ENCODE peak calls at places on chromosomes 16 and 17, in eight cellular contexts. D, Q, H, E, A, M, B and P are unnamed samples.

GRCh38 chr16:12228607-12229499 is 252.3 kb downstream of the SNX29 start:
- DNase-seq in D (no peak), Q (peak), H (peak), E (peak), A (peak), M (peak), B (peak), P (peak)

GRCh38 chr17:34603974-34604373 is 24.6 kb downstream of the TMEM132E start:
- DNase-seq in D (no peak), Q (no peak), H (peak), E (no peak), A (no peak), M (no peak), B (no peak), P (no peak)

GRCh38 chr16:89174055-89174827 is 2.7 kb downstream of the CDH15 start:
- DNase-seq in D (no peak), Q (no peak), H (no peak), E (no peak), A (no peak), M (no peak), B (no peak), P (no peak)

GRCh38 chr16:90008708-90009145 is 10.5 kb downstream of the DBNDD1 start:
- DNase-seq in D (no peak), Q (no peak), H (no peak), E (no peak), A (no peak), M (no peak), B (no peak), P (no peak)

GRCh38 chr17:41792835-41793748 is 6.6 kb upstream of the JUP start:
- DNase-seq in D (no peak), Q (no peak), H (peak), E (peak), A (no peak), M (peak), B (peak), P (peak)

GRCh38 chr17:50955667-50956120 is 89.5 kb upstream of the TOB1 start:
- DNase-seq in D (no peak), Q (no peak), H (no peak), E (no peak), A (peak), M (no peak), B (no peak), P (peak)

GRCh38 chr17:30229012-30229411 is 6.5 kb downstream of the SLC6A4 start:
- DNase-seq in D (no peak), Q (peak), H (no peak), E (peak), A (no peak), M (no peak), B (no peak), P (no peak)

GRCh38 chr16:11164482-11165270 is 91.3 kb downstream of the SOCS1 start:
- DNase-seq in D (no peak), Q (no peak), H (no peak), E (no peak), A (no peak), M (no peak), B (peak), P (no peak)

GRCh38 chr16:85129846-85130706 is 17.8 kb upstream of the CIBAR2 start:
- DNase-seq in D (no peak), Q (peak), H (no peak), E (peak), A (no peak), M (no peak), B (no peak), P (peak)

GRCh38 chr16:3549906-3550305 is 27.3 kb downstream of the NLRC3 start:
- DNase-seq in D (no peak), Q (no peak), H (no peak), E (no peak), A (no peak), M (no peak), B (no peak), P (no peak)

GRCh38 chr17:5500804-5501391 is 14.5 kb downstream of the MIS12 start:
- DNase-seq in D (no peak), Q (peak), H (peak), E (peak), A (peak), M (peak), B (peak), P (peak)

GRCh38 chr17:48564200-48565023 is 13.7 kb downstream of the HOXB4 start:
- DNase-seq in D (no peak), Q (no peak), H (no peak), E (peak), A (no peak), M (peak), B (no peak), P (peak)

GRCh38 chr17:35052240-35052608 is 11.3 kb downstream of the RFFL start:
- DNase-seq in D (no peak), Q (peak), H (no peak), E (no peak), A (no peak), M (no peak), B (no peak), P (no peak)

GRCh38 chr16:5234295-5235050 is 136.9 kb upstream of the EEF2KMT start:
- DNase-seq in D (no peak), Q (no peak), H (no peak), E (no peak), A (no peak), M (no peak), B (no peak), P (no peak)
- H3K4me3 ChIP-seq in D (no peak), Q (no peak), H (no peak), E (no peak), A (no peak), M (no peak), B (no peak), P (no peak)

GRCh38 chr17:8611135-8611534 is 19.4 kb downstream of the MYH10 start:
- DNase-seq in D (no peak), Q (peak), H (no peak), E (peak), A (no peak), M (no peak), B (no peak), P (no peak)
- H3K4me3 ChIP-seq in D (peak), Q (peak), H (no peak), E (peak), A (no peak), M (no peak), B (no peak), P (peak)

DNA sequence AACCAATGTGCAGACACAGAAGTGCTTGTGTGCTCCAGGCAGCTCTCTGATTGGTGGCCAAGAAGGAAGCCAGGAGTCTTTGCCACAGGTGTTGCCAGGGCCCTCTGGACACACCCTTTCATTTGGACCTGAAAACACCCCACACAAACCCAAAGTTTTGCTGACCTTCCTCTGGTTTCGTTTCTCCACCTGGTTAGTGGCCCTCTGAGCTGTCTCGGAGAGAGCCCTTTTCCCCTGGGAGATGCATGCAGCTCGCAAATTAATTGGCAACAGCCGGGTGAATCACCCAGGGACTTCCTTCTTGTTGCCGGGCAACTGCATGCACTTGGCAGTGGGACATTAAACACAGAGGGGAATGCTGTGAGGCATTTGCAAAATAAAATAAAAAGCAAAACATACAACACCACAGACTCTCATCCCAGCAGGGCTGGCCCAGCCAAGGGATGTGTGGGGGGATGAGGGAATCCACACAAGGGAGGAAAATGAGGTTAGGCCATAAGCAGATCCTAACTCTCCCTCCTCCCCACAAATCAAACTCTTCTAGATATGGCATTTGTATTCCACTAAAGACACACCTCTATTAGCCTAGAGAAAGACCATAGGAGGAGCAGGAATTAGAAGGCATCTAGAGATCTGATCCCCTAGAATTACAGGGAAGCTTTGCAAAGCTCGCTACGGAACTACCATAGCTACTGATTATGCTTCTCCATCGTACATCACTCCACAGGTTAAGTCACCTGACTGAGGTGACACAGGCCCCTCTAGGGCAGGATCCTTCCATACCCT is 286.7 kb downstream of the SOX9 start:
- DNase-seq in D (peak), Q (peak), H (no peak), E (peak), A (peak), M (peak), B (no peak), P (peak)
- H3K4me3 ChIP-seq in D (peak), Q (no peak), H (no peak), E (no peak), A (no peak), M (no peak), B (no peak), P (no peak)

GRCh38 chr16:57528499-57529323 is 7.7 kb downstream of the CCDC102A start:
- DNase-seq in D (no peak), Q (no peak), H (peak), E (no peak), A (no peak), M (peak), B (peak), P (peak)

GRCh38 chr16:57530531-57531252 is 5.7 kb downstream of the CCDC102A start:
- DNase-seq in D (no peak), Q (no peak), H (peak), E (no peak), A (no peak), M (peak), B (no peak), P (peak)

GRCh38 chr16:57531253-57531575 is 5.2 kb downstream of the CCDC102A start:
- DNase-seq in D (no peak), Q (no peak), H (peak), E (no peak), A (peak), M (no peak), B (no peak), P (no peak)

GRCh38 chr16:57529324-57530103 is 6.9 kb downstream of the CCDC102A start:
- DNase-seq in D (no peak), Q (no peak), H (no peak), E (no peak), A (no peak), M (no peak), B (no peak), P (peak)

GRCh38 chr16:57530104-57530522 is 6.3 kb downstream of the CCDC102A start:
- DNase-seq in D (no peak), Q (peak), H (no peak), E (peak), A (no peak), M (peak), B (no peak), P (peak)
- H3K4me3 ChIP-seq in D (no peak), Q (no peak), H (no peak), E (no peak), A (no peak), M (no peak), B (no peak), P (no peak)

DNA sequence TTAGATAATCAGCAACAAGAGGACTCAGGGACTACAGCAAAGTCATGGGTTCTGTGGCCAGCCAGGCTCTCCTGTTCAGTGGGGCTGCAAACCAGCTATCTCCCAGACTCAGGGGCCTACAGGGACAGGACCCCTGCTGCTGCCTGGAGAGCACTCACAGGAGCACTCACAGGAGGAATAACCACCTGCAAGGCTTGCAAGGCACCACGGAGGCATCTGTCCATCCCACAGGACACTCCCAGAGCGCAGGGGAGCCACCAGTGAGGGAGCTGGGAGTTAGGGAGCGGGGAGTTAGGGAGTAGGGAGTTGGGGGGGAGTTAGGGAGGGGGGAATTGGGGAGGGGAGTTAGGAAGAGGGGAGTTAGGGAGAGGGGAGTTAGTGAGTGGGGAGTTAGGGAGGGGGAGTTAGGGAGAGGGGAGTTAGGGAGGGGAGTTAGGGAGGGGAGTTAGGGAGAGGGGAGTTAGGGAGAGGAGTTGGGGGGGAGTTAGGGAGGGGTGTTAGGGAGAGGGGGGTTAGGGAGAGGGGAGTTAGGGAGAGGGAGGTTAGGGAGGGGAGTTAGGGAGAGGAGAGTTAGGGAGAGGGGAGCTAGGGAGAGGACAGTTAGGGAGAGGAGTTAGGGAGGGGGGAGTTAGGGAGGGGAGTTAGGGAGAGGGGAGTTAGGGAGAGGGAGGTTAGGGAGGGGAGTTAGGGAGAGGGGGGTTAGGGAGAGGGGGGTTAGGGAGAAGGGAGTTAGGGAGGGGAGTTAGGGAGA is 5.7 kb downstream of the CANT1 start:
- DNase-seq in D (no peak), Q (no peak), H (peak), E (no peak), A (peak), M (peak), B (peak), P (no peak)
- H3K4me3 ChIP-seq in D (no peak), Q (no peak), H (no peak), E (no peak), A (no peak), M (no peak), B (no peak), P (no peak)

GRCh38 chr16:48609453-48610023 is 442 bp downstream of the N4BP1 start:
- DNase-seq in D (no peak), Q (peak), H (peak), E (peak), A (peak), M (no peak), B (peak), P (peak)

GRCh38 chr16:48605518-48606110 is 4.4 kb downstream of the N4BP1 start:
- DNase-seq in D (no peak), Q (peak), H (no peak), E (peak), A (no peak), M (no peak), B (no peak), P (no peak)

GRCh38 chr16:48608871-48609452 is 1.0 kb downstream of the N4BP1 start:
- DNase-seq in D (no peak), Q (peak), H (no peak), E (peak), A (no peak), M (peak), B (no peak), P (no peak)

GRCh38 chr16:48608452-48608851 is 1.5 kb downstream of the N4BP1 start:
- DNase-seq in D (no peak), Q (peak), H (no peak), E (no peak), A (no peak), M (no peak), B (no peak), P (no peak)

GRCh38 chr16:48607056-48607825 is 2.7 kb downstream of the N4BP1 start:
- DNase-seq in D (peak), Q (peak), H (no peak), E (peak), A (no peak), M (peak), B (peak), P (no peak)
- H3K4me3 ChIP-seq in D (no peak), Q (peak), H (no peak), E (peak), A (no peak), M (peak), B (peak), P (no peak)